ENCODE peak calls at places on chromosomes 1 and 21, in four cellular contexts. L is H1, M is GM12878, S is SK-N-SH. X is an unnamed sample.

GRCh38 chr1:51697160-51697559 is 80.3 kb downstream of the OSBPL9 start:
- DNase-seq in M (no peak), L (no peak), S (no peak), X (no peak)

GRCh38 chr1:154556422-154556821 is 2.0 kb downstream of the UBE2Q1 start:
- DNase-seq in L (no peak), M (no peak), S (no peak), X (no peak)

GRCh38 chr1:189149547-189150375 is 1327.9 kb downstream of the BRINP3 start:
- DNase-seq in M (no peak), L (peak), S (no peak), X (peak)

GRCh38 chr1:59498640-59499039 is 201.7 kb downstream of the FGGY start:
- DNase-seq in S (no peak), M (no peak), L (no peak), X (peak)

GRCh38 chr1:62912028-62912638 is 128.2 kb downstream of the ATG4C start:
- DNase-seq in S (peak), L (no peak), M (no peak), X (peak)

GRCh38 chr1:66730462-66730861 is 21.8 kb upstream of the DYNLT5 start:
- DNase-seq in M (no peak), S (no peak), L (no peak), X (no peak)

GRCh38 chr1:223802032-223802431 is 43.7 kb downstream of the TP53BP2 start:
- DNase-seq in L (no peak), S (no peak), M (no peak), X (no peak)

GRCh38 chr1:39104158-39105060 is 78.3 kb downstream of the NDUFS5 start:
- DNase-seq in L (no peak), M (no peak), S (no peak), X (no peak)

GRCh38 chr21:41966872-41967621 is 13.2 kb upstream of the C2CD2 start:
- DNase-seq in S (no peak), M (no peak), L (no peak), X (no peak)

GRCh38 chr1:225875044-225875822 is 6.9 kb downstream of the TMEM63A start:
- DNase-seq in M (no peak), L (no peak), S (no peak), X (no peak)

GRCh38 chr21:37564924-37565529 is 198.5 kb downstream of the DYRK1A start:
- DNase-seq in M (no peak), S (no peak), L (no peak), X (peak)

GRCh38 chr21:43874085-43874785 is 9.2 kb downstream of the AGPAT3 start:
- DNase-seq in S (no peak), L (no peak), M (no peak), X (no peak)

GRCh38 chr1:155961937-155962336 is 16.4 kb downstream of the ARHGEF2 start:
- DNase-seq in S (no peak), M (no peak), L (no peak), X (no peak)

GRCh38 chr1:206578115-206578935 is 33.9 kb downstream of the EIF2D start:
- DNase-seq in M (no peak), S (no peak), L (no peak), X (no peak)

GRCh38 chr1:243739335-243740003 is 110.6 kb downstream of the AKT3 start:
- DNase-seq in S (no peak), L (no peak), M (no peak), X (peak)

GRCh38 chr1:159090566-159091546 is 14.3 kb upstream of the AIM2 start:
- DNase-seq in L (no peak), S (no peak), M (no peak), X (no peak)

GRCh38 chr1:209158851-209159250 is 424.7 kb upstream of the CAMK1G start:
- DNase-seq in M (no peak), S (no peak), L (no peak), X (no peak)

GRCh38 chr1:71464016-71464415 is 383.2 kb upstream of the ZRANB2 start:
- DNase-seq in M (no peak), L (no peak), S (no peak), X (no peak)

GRCh38 chr1:157438236-157439012 is 113.9 kb downstream of the FCRL5 start:
- DNase-seq in L (no peak), S (no peak), M (no peak), X (no peak)

GRCh38 chr1:64891440-64891815 is 74.9 kb downstream of the JAK1 start:
- DNase-seq in S (no peak), L (no peak), M (no peak), X (no peak)

GRCh38 chr1:64893921-64894320 is 72.4 kb downstream of the JAK1 start:
- DNase-seq in S (no peak), M (no peak), L (no peak), X (no peak)

GRCh38 chr1:64890699-64891439 is 75.5 kb downstream of the JAK1 start:
- DNase-seq in M (no peak), L (no peak), S (no peak), X (no peak)

GRCh38 chr1:64894438-64895196 is 71.7 kb downstream of the JAK1 start:
- DNase-seq in M (no peak), L (no peak), S (no peak), X (no peak)

DNA sequence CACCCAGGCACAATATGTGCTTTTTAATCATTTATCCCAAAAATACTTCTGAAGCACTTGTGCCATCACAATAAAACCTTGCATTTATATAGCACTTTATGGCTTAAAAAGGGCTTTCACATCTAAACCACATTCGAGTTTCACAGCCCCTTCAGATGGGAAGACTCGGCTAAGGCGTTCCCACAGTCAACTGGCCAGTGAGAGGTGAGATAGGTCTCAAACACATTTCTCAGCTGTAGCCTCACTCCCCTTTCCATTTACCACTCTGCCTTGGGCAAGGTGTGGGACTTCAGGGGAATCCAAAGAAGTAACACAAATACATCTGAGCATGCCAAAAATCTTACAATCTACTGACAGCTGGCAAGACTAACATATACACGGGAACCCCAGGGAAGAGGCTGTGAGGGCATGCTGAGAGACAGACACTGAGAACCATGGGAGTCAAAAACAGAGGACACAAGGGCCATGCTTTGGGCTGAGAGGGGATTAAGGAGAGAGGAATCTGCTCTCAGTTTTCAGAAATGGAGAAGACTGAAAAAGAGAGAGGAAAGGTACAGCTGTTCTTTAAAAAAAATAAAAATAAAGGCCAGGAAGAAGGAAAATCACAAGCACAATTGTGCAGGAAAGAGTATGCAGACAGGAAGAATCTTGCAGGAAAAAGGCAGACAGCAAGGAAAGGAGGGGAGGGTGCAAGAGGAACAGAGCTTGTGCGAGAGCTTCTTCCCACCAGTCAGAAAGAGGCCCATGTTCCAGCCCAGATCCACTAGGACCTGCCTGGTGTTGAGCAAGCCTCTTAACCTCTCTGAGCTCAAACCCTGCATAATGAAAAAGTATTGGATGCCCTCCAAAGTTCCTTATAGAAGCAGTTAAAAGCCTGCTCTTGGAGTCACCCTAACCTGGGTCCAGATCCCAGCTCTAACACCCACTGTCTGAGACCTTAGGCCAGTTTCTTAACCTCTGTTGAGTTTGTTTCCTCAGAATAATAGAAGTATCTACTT is 73.5 kb downstream of the JAK1 start:
- DNase-seq in L (no peak), M (no peak), S (no peak), X (no peak)
- TF ChIP-seq TCF12 in L (no peak), M (peak), S (no peak), X (no peak)

GRCh38 chr1:12195416-12195815 is 28.6 kb downstream of the TNFRSF1B start:
- DNase-seq in L (no peak), S (no peak), M (no peak), X (no peak)
- TF ChIP-seq USF2 in L (no peak), S (no peak), M (no peak), X (no peak)

GRCh38 chr21:34884346-34884929 is 164.7 kb downstream of the RUNX1 start:
- DNase-seq in S (no peak), L (no peak), M (no peak), X (no peak)

GRCh38 chr21:34887729-34888568 is 161.2 kb downstream of the RUNX1 start:
- DNase-seq in S (peak), M (no peak), L (no peak), X (peak)

GRCh38 chr21:34886554-34887385 is 162.3 kb downstream of the RUNX1 start:
- DNase-seq in L (no peak), S (peak), M (no peak), X (no peak)

GRCh38 chr21:34885125-34885524 is 164.0 kb downstream of the RUNX1 start:
- DNase-seq in S (no peak), M (no peak), L (no peak), X (no peak)

GRCh38 chr21:34885636-34886553 is 163.2 kb downstream of the RUNX1 start:
- DNase-seq in M (no peak), S (no peak), L (no peak), X (peak)
- TF ChIP-seq TCF12 in M (no peak), S (no peak), L (no peak), X (no peak)

GRCh38 chr1:91684599-91685196 is 184.0 kb downstream of the CDC7 start:
- DNase-seq in M (no peak), L (no peak), S (no peak), X (no peak)
- TF ChIP-seq USF2 in M (no peak), L (no peak), S (no peak), X (no peak)

DNA sequence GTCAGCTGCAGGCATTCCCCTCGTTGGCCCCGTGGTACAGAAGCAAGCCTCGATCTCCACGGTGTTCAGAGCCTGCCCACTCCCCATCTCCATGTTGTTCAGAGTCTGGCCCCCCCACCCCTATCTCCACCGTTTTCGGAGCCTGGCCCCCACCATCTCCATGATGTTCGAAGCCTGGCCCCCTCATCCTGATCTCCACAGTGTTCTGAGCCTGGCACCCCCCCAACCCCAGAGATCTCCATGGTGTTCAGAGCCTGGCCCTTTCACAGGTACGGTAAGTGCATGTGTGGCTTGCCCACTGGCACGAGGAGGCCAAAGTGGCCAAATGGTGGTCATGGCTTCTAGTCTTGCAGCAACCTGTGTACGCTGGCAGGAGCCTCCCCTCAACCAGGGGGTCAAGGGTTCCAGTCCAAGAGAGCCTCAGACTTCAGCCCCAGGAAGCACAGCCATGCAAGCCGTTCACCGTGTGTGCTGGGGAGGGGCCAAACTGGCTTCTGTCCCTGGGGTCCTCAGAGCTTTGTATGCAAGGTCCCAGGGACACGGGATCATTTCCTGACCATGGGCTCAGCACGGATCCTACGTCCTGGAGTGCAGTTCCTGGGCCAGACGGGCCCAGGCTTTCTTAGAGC is 13.3 kb upstream of the PCBP3 start:
- DNase-seq in M (no peak), S (no peak), L (no peak), X (no peak)
- TF ChIP-seq TCF12 in M (no peak), S (no peak), L (no peak), X (no peak)

GRCh38 chr1:107620753-107621152 is 344.2 kb downstream of the VAV3 start:
- DNase-seq in S (no peak), M (no peak), L (no peak), X (no peak)

GRCh38 chr1:107622540-107622939 is 342.4 kb downstream of the VAV3 start:
- DNase-seq in M (no peak), L (no peak), S (no peak), X (no peak)

GRCh38 chr1:107623431-107623830 is 341.5 kb downstream of the VAV3 start:
- DNase-seq in L (no peak), M (no peak), S (no peak), X (no peak)

GRCh38 chr1:107625405-107626029 is 339.5 kb downstream of the VAV3 start:
- DNase-seq in S (no peak), M (no peak), L (no peak), X (no peak)

GRCh38 chr1:107622975-107623374 is 342.0 kb downstream of the VAV3 start:
- DNase-seq in M (no peak), S (no peak), L (no peak), X (no peak)
- TF ChIP-seq USF2 in M (no peak), S (no peak), L (no peak), X (no peak)

GRCh38 chr1:31548518-31548898 is 27.8 kb upstream of the TINAGL1 start:
- DNase-seq in S (peak), M (no peak), L (no peak), X (no peak)
- TF ChIP-seq TCF12 in S (no peak), M (no peak), L (no peak), X (no peak)

GRCh38 chr1:231616667-231617066 is 9.9 kb upstream of the DISC1 start:
- DNase-seq in L (no peak), S (no peak), M (no peak), X (no peak)

GRCh38 chr1:231613419-231614349 is 12.9 kb upstream of the DISC1 start:
- DNase-seq in L (no peak), S (no peak), M (no peak), X (no peak)

GRCh38 chr1:231618588-231619256 is 7.9 kb upstream of the DISC1 start:
- DNase-seq in S (no peak), L (no peak), M (no peak), X (no peak)

GRCh38 chr1:231619257-231619634 is 7.3 kb upstream of the DISC1 start:
- DNase-seq in S (no peak), M (no peak), L (no peak), X (no peak)
- TF ChIP-seq USF2 in S (no peak), M (no peak), L (no peak), X (no peak)

GRCh38 chr21:20343186-20343585 is 655.0 kb upstream of the NCAM2 start:
- DNase-seq in M (no peak), L (no peak), S (no peak), X (no peak)

GRCh38 chr21:20341431-20341830 is 656.8 kb upstream of the NCAM2 start:
- DNase-seq in L (no peak), S (no peak), M (no peak), X (no peak)
- TF ChIP-seq TCF12 in L (no peak), S (no peak), M (no peak), X (no peak)